ENCODE peak calls at places on chromosomes 3 and 15, in nine cellular contexts. One of them, this sample, is unnamed.

GRCh38 chr3:183845608-183846288 is 20.4 kb upstream of the MAP6D1 start:
- DNase-seq in amniotic stem cell: no peak
- DNase-seq in activated CD4-positive, CD25-positive, alpha-beta regulatory T cell treated with anti-CD3 and anti-CD28 coated beads, Interleukin-2, amount 50 U/mL, for 16 hours: no peak
- DNase-seq in PC-9: peak; percentile 71
- DNase-seq in activated naive CD4-positive, alpha-beta T cell treated with Interleukin-2 at 50 U/mL for 16 hours: no peak
- DNase-seq in AML-193: no peak
- DNase-seq in dorsolateral prefrontal cortex: no peak
- DNase-seq in H9: no peak
- DNase-seq in activated T-cell treated with anti-CD3 and anti-CD28 coated beads for 1 hour: no peak
- DNase-seq in this sample: peak; percentile 60

GRCh38 chr3:184186902-184187207 is 856 bp downstream of the ABCF3 start:
- DNase-seq in dorsolateral prefrontal cortex: no peak
- DNase-seq in AML-193: no peak
- DNase-seq in PC-9: no peak
- DNase-seq in activated T-cell treated with anti-CD3 and anti-CD28 coated beads for 1 hour: no peak
- DNase-seq in H9: no peak
- DNase-seq in amniotic stem cell: no peak
- DNase-seq in activated naive CD4-positive, alpha-beta T cell treated with Interleukin-2 at 50 U/mL for 16 hours: no peak
- DNase-seq in activated CD4-positive, CD25-positive, alpha-beta regulatory T cell treated with anti-CD3 and anti-CD28 coated beads, Interleukin-2, amount 50 U/mL, for 16 hours: no peak
- DNase-seq in this sample: no peak

GRCh38 chr15:38698215-38698614 is 133.6 kb upstream of the RASGRP1 start:
- DNase-seq in activated T-cell treated with anti-CD3 and anti-CD28 coated beads for 1 hour: no peak
- DNase-seq in PC-9: no peak
- DNase-seq in H9: no peak
- DNase-seq in dorsolateral prefrontal cortex: no peak
- DNase-seq in amniotic stem cell: no peak
- DNase-seq in activated naive CD4-positive, alpha-beta T cell treated with Interleukin-2 at 50 U/mL for 16 hours: peak; percentile 23
- DNase-seq in activated CD4-positive, CD25-positive, alpha-beta regulatory T cell treated with anti-CD3 and anti-CD28 coated beads, Interleukin-2, amount 50 U/mL, for 16 hours: no peak
- DNase-seq in AML-193: no peak
- DNase-seq in this sample: peak; percentile 61

GRCh38 chr3:42520906-42521305 is 18.5 kb downstream of the VIPR1 start:
- DNase-seq in AML-193: no peak
- DNase-seq in activated naive CD4-positive, alpha-beta T cell treated with Interleukin-2 at 50 U/mL for 16 hours: no peak
- DNase-seq in PC-9: no peak
- DNase-seq in amniotic stem cell: no peak
- DNase-seq in activated CD4-positive, CD25-positive, alpha-beta regulatory T cell treated with anti-CD3 and anti-CD28 coated beads, Interleukin-2, amount 50 U/mL, for 16 hours: no peak
- DNase-seq in H9: no peak
- DNase-seq in activated T-cell treated with anti-CD3 and anti-CD28 coated beads for 1 hour: no peak
- DNase-seq in dorsolateral prefrontal cortex: no peak
- DNase-seq in this sample: no peak

GRCh38 chr3:103308921-103309320 is 874.1 kb downstream of the ZPLD1 start:
- DNase-seq in amniotic stem cell: no peak
- DNase-seq in activated T-cell treated with anti-CD3 and anti-CD28 coated beads for 1 hour: no peak
- DNase-seq in AML-193: no peak
- DNase-seq in dorsolateral prefrontal cortex: no peak
- DNase-seq in activated CD4-positive, CD25-positive, alpha-beta regulatory T cell treated with anti-CD3 and anti-CD28 coated beads, Interleukin-2, amount 50 U/mL, for 16 hours: no peak
- DNase-seq in PC-9: no peak
- DNase-seq in H9: peak; percentile 37
- DNase-seq in activated naive CD4-positive, alpha-beta T cell treated with Interleukin-2 at 50 U/mL for 16 hours: no peak
- DNase-seq in this sample: no peak

GRCh38 chr3:172787746-172788145 is 37.2 kb downstream of the ECT2 start:
- DNase-seq in activated T-cell treated with anti-CD3 and anti-CD28 coated beads for 1 hour: no peak
- DNase-seq in H9: no peak
- DNase-seq in dorsolateral prefrontal cortex: no peak
- DNase-seq in activated naive CD4-positive, alpha-beta T cell treated with Interleukin-2 at 50 U/mL for 16 hours: no peak
- DNase-seq in amniotic stem cell: no peak
- DNase-seq in activated CD4-positive, CD25-positive, alpha-beta regulatory T cell treated with anti-CD3 and anti-CD28 coated beads, Interleukin-2, amount 50 U/mL, for 16 hours: no peak
- DNase-seq in AML-193: no peak
- DNase-seq in PC-9: no peak
- DNase-seq in this sample: no peak

GRCh38 chr3:65843732-65844131 is 195.0 kb downstream of the MAGI1 start:
- DNase-seq in amniotic stem cell: no peak
- DNase-seq in dorsolateral prefrontal cortex: no peak
- DNase-seq in PC-9: no peak
- DNase-seq in activated CD4-positive, CD25-positive, alpha-beta regulatory T cell treated with anti-CD3 and anti-CD28 coated beads, Interleukin-2, amount 50 U/mL, for 16 hours: no peak
- DNase-seq in activated naive CD4-positive, alpha-beta T cell treated with Interleukin-2 at 50 U/mL for 16 hours: no peak
- DNase-seq in AML-193: no peak
- DNase-seq in H9: no peak
- DNase-seq in activated T-cell treated with anti-CD3 and anti-CD28 coated beads for 1 hour: no peak
- DNase-seq in this sample: no peak

GRCh38 chr3:177692304-177692703 is 495.0 kb upstream of the TBL1XR1 start:
- DNase-seq in AML-193: no peak
- DNase-seq in PC-9: no peak
- DNase-seq in activated T-cell treated with anti-CD3 and anti-CD28 coated beads for 1 hour: no peak
- DNase-seq in H9: no peak
- DNase-seq in dorsolateral prefrontal cortex: no peak
- DNase-seq in activated naive CD4-positive, alpha-beta T cell treated with Interleukin-2 at 50 U/mL for 16 hours: no peak
- DNase-seq in activated CD4-positive, CD25-positive, alpha-beta regulatory T cell treated with anti-CD3 and anti-CD28 coated beads, Interleukin-2, amount 50 U/mL, for 16 hours: no peak
- DNase-seq in amniotic stem cell: no peak
- DNase-seq in this sample: no peak

GRCh38 chr15:88878720-88879184 is 16.6 kb downstream of the HAPLN3 start:
- DNase-seq in AML-193: peak; percentile 19
- DNase-seq in activated CD4-positive, CD25-positive, alpha-beta regulatory T cell treated with anti-CD3 and anti-CD28 coated beads, Interleukin-2, amount 50 U/mL, for 16 hours: no peak
- DNase-seq in H9: peak; percentile 87
- DNase-seq in PC-9: no peak
- DNase-seq in amniotic stem cell: no peak
- DNase-seq in activated naive CD4-positive, alpha-beta T cell treated with Interleukin-2 at 50 U/mL for 16 hours: peak; percentile 29
- DNase-seq in dorsolateral prefrontal cortex: no peak
- DNase-seq in activated T-cell treated with anti-CD3 and anti-CD28 coated beads for 1 hour: no peak
- DNase-seq in this sample: peak; percentile 76

GRCh38 chr15:88756926-88757325 is 46.3 kb upstream of the ACAN start:
- DNase-seq in activated T-cell treated with anti-CD3 and anti-CD28 coated beads for 1 hour: no peak
- DNase-seq in activated naive CD4-positive, alpha-beta T cell treated with Interleukin-2 at 50 U/mL for 16 hours: no peak
- DNase-seq in activated CD4-positive, CD25-positive, alpha-beta regulatory T cell treated with anti-CD3 and anti-CD28 coated beads, Interleukin-2, amount 50 U/mL, for 16 hours: no peak
- DNase-seq in amniotic stem cell: no peak
- DNase-seq in AML-193: no peak
- DNase-seq in H9: no peak
- DNase-seq in dorsolateral prefrontal cortex: no peak
- DNase-seq in PC-9: no peak
- DNase-seq in this sample: no peak

GRCh38 chr3:12753275-12754028 is 5.6 kb downstream of the TMEM40 start:
- DNase-seq in H9: no peak
- DNase-seq in dorsolateral prefrontal cortex: no peak
- DNase-seq in AML-193: no peak
- DNase-seq in PC-9: peak; percentile 87
- DNase-seq in amniotic stem cell: no peak
- DNase-seq in activated naive CD4-positive, alpha-beta T cell treated with Interleukin-2 at 50 U/mL for 16 hours: no peak
- DNase-seq in activated CD4-positive, CD25-positive, alpha-beta regulatory T cell treated with anti-CD3 and anti-CD28 coated beads, Interleukin-2, amount 50 U/mL, for 16 hours: no peak
- DNase-seq in activated T-cell treated with anti-CD3 and anti-CD28 coated beads for 1 hour: no peak
- DNase-seq in this sample: no peak

GRCh38 chr15:61906961-61907752 is 153.1 kb downstream of the VPS13C start:
- DNase-seq in AML-193: no peak
- DNase-seq in dorsolateral prefrontal cortex: no peak
- DNase-seq in activated T-cell treated with anti-CD3 and anti-CD28 coated beads for 1 hour: no peak
- DNase-seq in amniotic stem cell: no peak
- DNase-seq in activated naive CD4-positive, alpha-beta T cell treated with Interleukin-2 at 50 U/mL for 16 hours: no peak
- DNase-seq in PC-9: peak; percentile 54
- DNase-seq in activated CD4-positive, CD25-positive, alpha-beta regulatory T cell treated with anti-CD3 and anti-CD28 coated beads, Interleukin-2, amount 50 U/mL, for 16 hours: no peak
- DNase-seq in H9: no peak
- DNase-seq in this sample: no peak

GRCh38 chr3:174202561-174202960 is 656.6 kb upstream of the NAALADL2 start:
- DNase-seq in activated CD4-positive, CD25-positive, alpha-beta regulatory T cell treated with anti-CD3 and anti-CD28 coated beads, Interleukin-2, amount 50 U/mL, for 16 hours: no peak
- DNase-seq in activated T-cell treated with anti-CD3 and anti-CD28 coated beads for 1 hour: no peak
- DNase-seq in activated naive CD4-positive, alpha-beta T cell treated with Interleukin-2 at 50 U/mL for 16 hours: no peak
- DNase-seq in dorsolateral prefrontal cortex: no peak
- DNase-seq in H9: no peak
- DNase-seq in AML-193: no peak
- DNase-seq in PC-9: no peak
- DNase-seq in amniotic stem cell: no peak
- DNase-seq in this sample: no peak

GRCh38 chr15:59138243-59138642 is 33.3 kb downstream of the CCNB2 start:
- DNase-seq in dorsolateral prefrontal cortex: no peak
- DNase-seq in activated naive CD4-positive, alpha-beta T cell treated with Interleukin-2 at 50 U/mL for 16 hours: peak; percentile 57
- DNase-seq in PC-9: no peak
- DNase-seq in H9: peak; percentile 86
- DNase-seq in activated T-cell treated with anti-CD3 and anti-CD28 coated beads for 1 hour: peak; percentile 39
- DNase-seq in AML-193: no peak
- DNase-seq in activated CD4-positive, CD25-positive, alpha-beta regulatory T cell treated with anti-CD3 and anti-CD28 coated beads, Interleukin-2, amount 50 U/mL, for 16 hours: peak; percentile 4
- DNase-seq in amniotic stem cell: no peak
- DNase-seq in this sample: peak; percentile 81

GRCh38 chr3:138824114-138824506 is 10.6 kb downstream of the PIK3CB start:
- DNase-seq in activated CD4-positive, CD25-positive, alpha-beta regulatory T cell treated with anti-CD3 and anti-CD28 coated beads, Interleukin-2, amount 50 U/mL, for 16 hours: no peak
- DNase-seq in activated naive CD4-positive, alpha-beta T cell treated with Interleukin-2 at 50 U/mL for 16 hours: no peak
- DNase-seq in H9: no peak
- DNase-seq in PC-9: no peak
- DNase-seq in AML-193: no peak
- DNase-seq in activated T-cell treated with anti-CD3 and anti-CD28 coated beads for 1 hour: no peak
- DNase-seq in amniotic stem cell: no peak
- DNase-seq in dorsolateral prefrontal cortex: no peak
- DNase-seq in this sample: no peak

GRCh38 chr15:50411870-50412269 is 12.3 kb upstream of the USP8 start:
- DNase-seq in dorsolateral prefrontal cortex: no peak
- DNase-seq in H9: no peak
- DNase-seq in activated CD4-positive, CD25-positive, alpha-beta regulatory T cell treated with anti-CD3 and anti-CD28 coated beads, Interleukin-2, amount 50 U/mL, for 16 hours: no peak
- DNase-seq in PC-9: no peak
- DNase-seq in AML-193: no peak
- DNase-seq in activated naive CD4-positive, alpha-beta T cell treated with Interleukin-2 at 50 U/mL for 16 hours: no peak
- DNase-seq in amniotic stem cell: no peak
- DNase-seq in activated T-cell treated with anti-CD3 and anti-CD28 coated beads for 1 hour: no peak
- DNase-seq in this sample: no peak

GRCh38 chr15:69119016-69119415 is 41.4 kb upstream of the GLCE start:
- DNase-seq in PC-9: no peak
- DNase-seq in H9: no peak
- DNase-seq in activated CD4-positive, CD25-positive, alpha-beta regulatory T cell treated with anti-CD3 and anti-CD28 coated beads, Interleukin-2, amount 50 U/mL, for 16 hours: no peak
- DNase-seq in AML-193: no peak
- DNase-seq in amniotic stem cell: no peak
- DNase-seq in dorsolateral prefrontal cortex: no peak
- DNase-seq in activated T-cell treated with anti-CD3 and anti-CD28 coated beads for 1 hour: no peak
- DNase-seq in activated naive CD4-positive, alpha-beta T cell treated with Interleukin-2 at 50 U/mL for 16 hours: no peak
- DNase-seq in this sample: no peak

GRCh38 chr3:184498986-184499606 is 62.5 kb upstream of the EPHB3 start:
- DNase-seq in amniotic stem cell: no peak
- DNase-seq in dorsolateral prefrontal cortex: no peak
- DNase-seq in PC-9: no peak
- DNase-seq in activated CD4-positive, CD25-positive, alpha-beta regulatory T cell treated with anti-CD3 and anti-CD28 coated beads, Interleukin-2, amount 50 U/mL, for 16 hours: no peak
- DNase-seq in AML-193: no peak
- DNase-seq in H9: no peak
- DNase-seq in activated naive CD4-positive, alpha-beta T cell treated with Interleukin-2 at 50 U/mL for 16 hours: no peak
- DNase-seq in activated T-cell treated with anti-CD3 and anti-CD28 coated beads for 1 hour: no peak
- DNase-seq in this sample: peak; percentile 59

GRCh38 chr15:41862515-41863116 is 24.0 kb downstream of the PLA2G4B start:
- DNase-seq in activated naive CD4-positive, alpha-beta T cell treated with Interleukin-2 at 50 U/mL for 16 hours: no peak
- DNase-seq in activated CD4-positive, CD25-positive, alpha-beta regulatory T cell treated with anti-CD3 and anti-CD28 coated beads, Interleukin-2, amount 50 U/mL, for 16 hours: no peak
- DNase-seq in PC-9: no peak
- DNase-seq in AML-193: no peak
- DNase-seq in H9: peak; percentile 73
- DNase-seq in dorsolateral prefrontal cortex: no peak
- DNase-seq in activated T-cell treated with anti-CD3 and anti-CD28 coated beads for 1 hour: no peak
- DNase-seq in amniotic stem cell: no peak
- DNase-seq in this sample: no peak

GRCh38 chr3:15181964-15182363 is 24.1 kb upstream of the CAPN7 start:
- DNase-seq in AML-193: no peak
- DNase-seq in amniotic stem cell: no peak
- DNase-seq in activated CD4-positive, CD25-positive, alpha-beta regulatory T cell treated with anti-CD3 and anti-CD28 coated beads, Interleukin-2, amount 50 U/mL, for 16 hours: no peak
- DNase-seq in activated naive CD4-positive, alpha-beta T cell treated with Interleukin-2 at 50 U/mL for 16 hours: no peak
- DNase-seq in activated T-cell treated with anti-CD3 and anti-CD28 coated beads for 1 hour: no peak
- DNase-seq in dorsolateral prefrontal cortex: no peak
- DNase-seq in PC-9: no peak
- DNase-seq in H9: no peak
- DNase-seq in this sample: no peak

GRCh38 chr15:63466378-63467192 is 37.8 kb upstream of the USP3 start:
- DNase-seq in H9: peak; percentile 67
- DNase-seq in activated CD4-positive, CD25-positive, alpha-beta regulatory T cell treated with anti-CD3 and anti-CD28 coated beads, Interleukin-2, amount 50 U/mL, for 16 hours: peak; percentile 37
- DNase-seq in dorsolateral prefrontal cortex: no peak
- DNase-seq in activated naive CD4-positive, alpha-beta T cell treated with Interleukin-2 at 50 U/mL for 16 hours: peak; percentile 36
- DNase-seq in AML-193: peak; percentile 67
- DNase-seq in activated T-cell treated with anti-CD3 and anti-CD28 coated beads for 1 hour: peak; percentile 23
- DNase-seq in PC-9: peak; percentile 39
- DNase-seq in amniotic stem cell: peak; percentile 17
- DNase-seq in this sample: peak; percentile 93

GRCh38 chr3:149555941-149556340 is 81.4 kb downstream of the TM4SF4 start:
- DNase-seq in activated CD4-positive, CD25-positive, alpha-beta regulatory T cell treated with anti-CD3 and anti-CD28 coated beads, Interleukin-2, amount 50 U/mL, for 16 hours: no peak
- DNase-seq in dorsolateral prefrontal cortex: no peak
- DNase-seq in activated naive CD4-positive, alpha-beta T cell treated with Interleukin-2 at 50 U/mL for 16 hours: no peak
- DNase-seq in PC-9: no peak
- DNase-seq in AML-193: no peak
- DNase-seq in amniotic stem cell: no peak
- DNase-seq in H9: no peak
- DNase-seq in activated T-cell treated with anti-CD3 and anti-CD28 coated beads for 1 hour: no peak
- DNase-seq in this sample: no peak

GRCh38 chr3:176967525-176967924 is 229.8 kb downstream of the TBL1XR1 start:
- DNase-seq in amniotic stem cell: no peak
- DNase-seq in activated naive CD4-positive, alpha-beta T cell treated with Interleukin-2 at 50 U/mL for 16 hours: no peak
- DNase-seq in activated CD4-positive, CD25-positive, alpha-beta regulatory T cell treated with anti-CD3 and anti-CD28 coated beads, Interleukin-2, amount 50 U/mL, for 16 hours: no peak
- DNase-seq in PC-9: peak; percentile 62
- DNase-seq in AML-193: no peak
- DNase-seq in H9: no peak
- DNase-seq in dorsolateral prefrontal cortex: no peak
- DNase-seq in activated T-cell treated with anti-CD3 and anti-CD28 coated beads for 1 hour: no peak
- DNase-seq in this sample: no peak

GRCh38 chr3:146972726-146973125 is 367.6 kb upstream of the PLSCR5 start:
- DNase-seq in activated T-cell treated with anti-CD3 and anti-CD28 coated beads for 1 hour: no peak
- DNase-seq in activated naive CD4-positive, alpha-beta T cell treated with Interleukin-2 at 50 U/mL for 16 hours: no peak
- DNase-seq in AML-193: no peak
- DNase-seq in H9: no peak
- DNase-seq in activated CD4-positive, CD25-positive, alpha-beta regulatory T cell treated with anti-CD3 and anti-CD28 coated beads, Interleukin-2, amount 50 U/mL, for 16 hours: no peak
- DNase-seq in PC-9: no peak
- DNase-seq in dorsolateral prefrontal cortex: no peak
- DNase-seq in amniotic stem cell: peak; percentile 2
- DNase-seq in this sample: no peak

GRCh38 chr3:131731709-131732108 is 228.9 kb upstream of the MRPL3 start:
- DNase-seq in AML-193: no peak
- DNase-seq in H9: no peak
- DNase-seq in PC-9: no peak
- DNase-seq in activated naive CD4-positive, alpha-beta T cell treated with Interleukin-2 at 50 U/mL for 16 hours: peak; percentile 12
- DNase-seq in amniotic stem cell: no peak
- DNase-seq in dorsolateral prefrontal cortex: no peak
- DNase-seq in activated T-cell treated with anti-CD3 and anti-CD28 coated beads for 1 hour: no peak
- DNase-seq in activated CD4-positive, CD25-positive, alpha-beta regulatory T cell treated with anti-CD3 and anti-CD28 coated beads, Interleukin-2, amount 50 U/mL, for 16 hours: no peak
- DNase-seq in this sample: no peak

GRCh38 chr3:127792664-127793292 is 29.5 kb downstream of the MGLL start:
- DNase-seq in H9: no peak
- DNase-seq in activated CD4-positive, CD25-positive, alpha-beta regulatory T cell treated with anti-CD3 and anti-CD28 coated beads, Interleukin-2, amount 50 U/mL, for 16 hours: no peak
- DNase-seq in dorsolateral prefrontal cortex: no peak
- DNase-seq in PC-9: no peak
- DNase-seq in activated T-cell treated with anti-CD3 and anti-CD28 coated beads for 1 hour: no peak
- DNase-seq in amniotic stem cell: no peak
- DNase-seq in AML-193: no peak
- DNase-seq in activated naive CD4-positive, alpha-beta T cell treated with Interleukin-2 at 50 U/mL for 16 hours: no peak
- DNase-seq in this sample: no peak

GRCh38 chr3:41200669-41201021 is 1.3 kb downstream of the CTNNB1 start:
- DNase-seq in H9: no peak
- DNase-seq in activated naive CD4-positive, alpha-beta T cell treated with Interleukin-2 at 50 U/mL for 16 hours: peak; percentile 11
- DNase-seq in dorsolateral prefrontal cortex: no peak
- DNase-seq in AML-193: peak; percentile 27
- DNase-seq in activated CD4-positive, CD25-positive, alpha-beta regulatory T cell treated with anti-CD3 and anti-CD28 coated beads, Interleukin-2, amount 50 U/mL, for 16 hours: no peak
- DNase-seq in amniotic stem cell: no peak
- DNase-seq in PC-9: no peak
- DNase-seq in activated T-cell treated with anti-CD3 and anti-CD28 coated beads for 1 hour: no peak
- DNase-seq in this sample: peak; percentile 88

GRCh38 chr15:58761010-58761388 is 10.1 kb upstream of the MINDY2 start:
- DNase-seq in activated naive CD4-positive, alpha-beta T cell treated with Interleukin-2 at 50 U/mL for 16 hours: peak; percentile 15
- DNase-seq in amniotic stem cell: no peak
- DNase-seq in PC-9: no peak
- DNase-seq in activated T-cell treated with anti-CD3 and anti-CD28 coated beads for 1 hour: no peak
- DNase-seq in H9: no peak
- DNase-seq in dorsolateral prefrontal cortex: no peak
- DNase-seq in AML-193: peak; percentile 28
- DNase-seq in activated CD4-positive, CD25-positive, alpha-beta regulatory T cell treated with anti-CD3 and anti-CD28 coated beads, Interleukin-2, amount 50 U/mL, for 16 hours: no peak
- DNase-seq in this sample: peak; percentile 38